ENCODE peak calls at places on chromosomes 3 and 15, in four cellular contexts. One of them, this sample, is unnamed.
A peak's percentile ranks its signal among the peaks of the same experiment; 100 is the strongest.

GRCh38 chr3:133874344-133874743 is 21.3 kb downstream of the RAB6B start:
- DNase-seq in GM12892: no peak
- DNase-seq in MCF 10A: no peak
- DNase-seq in globus pallidus: no peak
- DNase-seq in this sample: no peak

GRCh38 chr3:180433172-180433571 is 168.8 kb upstream of the TTC14 start:
- DNase-seq in MCF 10A: peak; percentile 67
- DNase-seq in globus pallidus: no peak
- DNase-seq in GM12892: no peak
- DNase-seq in this sample: no peak

GRCh38 chr15:62142736-62143135 is 22.3 kb downstream of the C2CD4B start:
- DNase-seq in globus pallidus: no peak
- DNase-seq in GM12892: no peak
- DNase-seq in MCF 10A: peak; percentile 39
- DNase-seq in this sample: no peak

GRCh38 chr3:65285956-65286355 is 598.2 kb upstream of the ADAMTS9 start:
- DNase-seq in MCF 10A: no peak
- DNase-seq in GM12892: no peak
- DNase-seq in globus pallidus: no peak
- DNase-seq in this sample: no peak

GRCh38 chr3:10817506-10817905 is 1.5 kb downstream of the SLC6A11 start:
- DNase-seq in globus pallidus: peak; percentile 35
- DNase-seq in MCF 10A: no peak
- DNase-seq in GM12892: no peak
- DNase-seq in this sample: no peak

GRCh38 chr15:67792250-67792942 is 32.9 kb upstream of the SKOR1 start:
- DNase-seq in MCF 10A: no peak
- DNase-seq in globus pallidus: no peak
- DNase-seq in GM12892: no peak
- DNase-seq in this sample: no peak

GRCh38 chr15:73600413-73601050 is 32.7 kb downstream of the NPTN start:
- DNase-seq in globus pallidus: no peak
- DNase-seq in GM12892: no peak
- DNase-seq in MCF 10A: no peak
- DNase-seq in this sample: no peak

GRCh38 chr15:34514251-34514760 is 69.1 kb downstream of the GOLGA8B start:
- DNase-seq in GM12892: peak; percentile 24
- DNase-seq in globus pallidus: peak; percentile 14
- DNase-seq in MCF 10A: no peak
- DNase-seq in this sample: peak; percentile 47

GRCh38 chr15:85545185-85545584 is 164.8 kb downstream of the AKAP13 start:
- DNase-seq in GM12892: no peak
- DNase-seq in globus pallidus: peak; percentile 43
- DNase-seq in MCF 10A: peak; percentile 38
- DNase-seq in this sample: no peak

GRCh38 chr3:191484461-191484860 is 23.5 kb downstream of the PYDC2 start:
- DNase-seq in MCF 10A: peak; percentile 71
- DNase-seq in GM12892: no peak
- DNase-seq in globus pallidus: no peak
- DNase-seq in this sample: no peak

GRCh38 chr3:88231207-88231606 is 81.4 kb downstream of the C3orf38 start:
- DNase-seq in MCF 10A: peak; percentile 11
- DNase-seq in GM12892: no peak
- DNase-seq in globus pallidus: no peak
- DNase-seq in this sample: no peak

GRCh38 chr3:63988943-63989342 is 34.4 kb downstream of the PSMD6 start:
- DNase-seq in GM12892: no peak
- DNase-seq in globus pallidus: no peak
- DNase-seq in MCF 10A: no peak
- DNase-seq in this sample: no peak

GRCh38 chr3:88059380-88060160 is 515 bp downstream of the ZNF654 start:
- DNase-seq in MCF 10A: no peak
- DNase-seq in globus pallidus: no peak
- DNase-seq in GM12892: no peak
- DNase-seq in this sample: no peak

GRCh38 chr3:46734773-46735172 is 17.1 kb upstream of the PRSS50 start:
- DNase-seq in globus pallidus: no peak
- DNase-seq in MCF 10A: no peak
- DNase-seq in GM12892: no peak
- DNase-seq in this sample: no peak

GRCh38 chr3:59374812-59375211 is 325.0 kb upstream of the CFAP20DC start:
- DNase-seq in globus pallidus: no peak
- DNase-seq in MCF 10A: no peak
- DNase-seq in GM12892: no peak
- DNase-seq in this sample: no peak

GRCh38 chr3:44892689-44893088 is 18.3 kb downstream of the TGM4 start:
- DNase-seq in MCF 10A: peak; percentile 78
- DNase-seq in globus pallidus: no peak
- DNase-seq in GM12892: no peak
- DNase-seq in this sample: no peak

GRCh38 chr15:43550527-43551363 is 33.3 kb downstream of the MAP1A start:
- DNase-seq in MCF 10A: no peak
- DNase-seq in GM12892: no peak
- DNase-seq in globus pallidus: no peak
- DNase-seq in this sample: no peak

GRCh38 chr3:134974621-134975020 is 179.6 kb downstream of the EPHB1 start:
- DNase-seq in globus pallidus: no peak
- DNase-seq in GM12892: no peak
- DNase-seq in MCF 10A: no peak
- DNase-seq in this sample: no peak

GRCh38 chr3:53708001-53708621 is 138.1 kb downstream of the CHDH start:
- DNase-seq in MCF 10A: no peak
- DNase-seq in GM12892: no peak
- DNase-seq in globus pallidus: no peak
- DNase-seq in this sample: no peak

GRCh38 chr3:46888705-46889104 is 11.2 kb downstream of the PTH1R start:
- DNase-seq in GM12892: no peak
- DNase-seq in MCF 10A: no peak
- DNase-seq in globus pallidus: no peak
- DNase-seq in this sample: no peak

GRCh38 chr15:100890850-100891249 is 11.2 kb downstream of the ALDH1A3 start:
- DNase-seq in globus pallidus: no peak
- DNase-seq in MCF 10A: no peak
- DNase-seq in GM12892: no peak
- DNase-seq in this sample: no peak

GRCh38 chr3:143830063-143830462 is 18.2 kb downstream of the SLC9A9 start:
- DNase-seq in GM12892: no peak
- DNase-seq in MCF 10A: peak; percentile 32
- DNase-seq in globus pallidus: no peak
- DNase-seq in this sample: no peak

GRCh38 chr3:142964150-142964498 is 650 bp upstream of the PAQR9 start:
- DNase-seq in MCF 10A: no peak
- DNase-seq in globus pallidus: no peak
- DNase-seq in GM12892: no peak
- DNase-seq in this sample: no peak

GRCh38 chr15:41801850-41802455 is 25.9 kb upstream of the JMJD7 start:
- DNase-seq in MCF 10A: peak; percentile 57
- DNase-seq in globus pallidus: no peak
- DNase-seq in GM12892: no peak
- DNase-seq in this sample: no peak

GRCh38 chr15:59377940-59378339 is 5.3 kb upstream of the MYO1E start:
- DNase-seq in GM12892: no peak
- DNase-seq in MCF 10A: no peak
- DNase-seq in globus pallidus: no peak
- DNase-seq in this sample: no peak

GRCh38 chr3:49761661-49762060 is 24.7 kb downstream of the IP6K1 start:
- DNase-seq in MCF 10A: no peak
- DNase-seq in globus pallidus: no peak
- DNase-seq in GM12892: no peak
- DNase-seq in this sample: no peak

GRCh38 chr3:13461169-13462124 is 18.7 kb upstream of the HDAC11 start:
- DNase-seq in MCF 10A: peak; percentile 55
- DNase-seq in GM12892: peak; percentile 42
- DNase-seq in globus pallidus: no peak
- DNase-seq in this sample: peak; percentile 39

GRCh38 chr3:44659015-44659414 is 10.5 kb downstream of the ZNF35 start:
- DNase-seq in GM12892: no peak
- DNase-seq in MCF 10A: no peak
- DNase-seq in globus pallidus: no peak
- DNase-seq in this sample: no peak

GRCh38 chr15:36501063-36501678 is 78.3 kb upstream of the CDIN1 start:
- DNase-seq in GM12892: no peak
- DNase-seq in MCF 10A: peak; percentile 69
- DNase-seq in globus pallidus: peak; percentile 92
- DNase-seq in this sample: peak; percentile 5

GRCh38 chr3:112136959-112137693 is 4.1 kb upstream of the GCSAM start:
- DNase-seq in MCF 10A: peak; percentile 74
- DNase-seq in GM12892: no peak
- DNase-seq in globus pallidus: peak; percentile 87
- DNase-seq in this sample: no peak

GRCh38 chr3:127762077-127762786 is 60.1 kb downstream of the MGLL start:
- DNase-seq in MCF 10A: no peak
- DNase-seq in globus pallidus: peak; percentile 67
- DNase-seq in GM12892: no peak
- DNase-seq in this sample: no peak

GRCh38 chr3:77541203-77541922 is 501.5 kb downstream of the ROBO2 start:
- DNase-seq in MCF 10A: no peak
- DNase-seq in GM12892: no peak
- DNase-seq in globus pallidus: no peak
- DNase-seq in this sample: no peak

GRCh38 chr3:105809204-105809893 is 59.5 kb downstream of the CBLB start:
- DNase-seq in GM12892: no peak
- DNase-seq in globus pallidus: no peak
- DNase-seq in MCF 10A: no peak
- DNase-seq in this sample: no peak

GRCh38 chr3:9976736-9977709 is 9.6 kb downstream of the EMC3 start:
- DNase-seq in GM12892: no peak
- DNase-seq in globus pallidus: peak; percentile 29
- DNase-seq in MCF 10A: peak; percentile 97
- DNase-seq in this sample: no peak

GRCh38 chr15:66145242-66146182 is 108.0 kb downstream of the MEGF11 start:
- DNase-seq in MCF 10A: no peak
- DNase-seq in GM12892: no peak
- DNase-seq in globus pallidus: no peak
- DNase-seq in this sample: no peak

This sample was measured in GM12891.